ENCODE peak calls at places on chromosomes 3 and 15, in nine cellular contexts. Q is RPMI8226; U is SJSA1; F is Kasumi-1; V is occipital lobe; I is stimulated activated CD8-positive, alpha-beta memory T cell treated with anti-CD3 and anti-CD28 coated beads, Interleukin-4, amount 100 ng/mL, for 4 hours; T is central memory CD4-positive, alpha-beta T cell; C is SK-MEL-5; M is pancreas. X is an unnamed sample.
A peak's percentile ranks its signal among the peaks of the same experiment; 100 is the strongest.

GRCh38 chr3:48428863-48429415 is 947 bp downstream of the PLXNB1 start:
- DNase-seq in M (peak; percentile 78), F (no peak), I (no peak), Q (no peak), U (no peak), T (no peak), V (no peak), C (no peak), X (no peak)

GRCh38 chr15:50764331-50765201 is 940 bp downstream of the SPPL2A start:
- DNase-seq in Q (peak; percentile 73), V (no peak), F (peak; percentile 72), M (no peak), I (no peak), U (no peak), C (no peak), T (peak; percentile 12), X (no peak)

GRCh38 chr15:37015025-37015424 is 85.3 kb downstream of the MEIS2 start:
- DNase-seq in M (no peak), I (no peak), V (peak; percentile 20), T (no peak), Q (no peak), C (no peak), U (no peak), F (no peak), X (no peak)

GRCh38 chr3:140205598-140205997 is 270.6 kb downstream of the CLSTN2 start:
- DNase-seq in M (no peak), U (no peak), I (no peak), T (no peak), C (no peak), V (no peak), F (no peak), Q (no peak), X (no peak)

GRCh38 chr15:31551323-31551722 is 224.7 kb downstream of the KLF13 start:
- DNase-seq in M (no peak), V (no peak), T (no peak), Q (no peak), C (no peak), U (no peak), I (no peak), F (no peak), X (no peak)

GRCh38 chr15:31609243-31609642 is 282.6 kb downstream of the KLF13 start:
- DNase-seq in F (no peak), U (no peak), M (no peak), C (peak; percentile 6), I (no peak), Q (no peak), V (no peak), T (no peak), X (no peak)

GRCh38 chr3:144663456-144664063 is 691.9 kb downstream of the DIPK2A start:
- DNase-seq in C (no peak), F (no peak), U (no peak), V (no peak), I (no peak), Q (no peak), T (no peak), M (no peak), X (no peak)

GRCh38 chr3:49411550-49411967 is 217 bp downstream of the RHOA start:
- DNase-seq in F (no peak), U (no peak), V (peak; percentile 37), C (no peak), M (peak; percentile 79), I (peak; percentile 22), Q (peak; percentile 66), T (no peak), X (peak; percentile 48)

GRCh38 chr3:57556459-57557087 is 499 bp downstream of the PDE12 start:
- DNase-seq in F (no peak), Q (peak; percentile 40), T (no peak), I (no peak), C (no peak), V (no peak), U (peak; percentile 42), M (no peak), X (no peak)

GRCh38 chr3:135172191-135172869 is 377.3 kb downstream of the EPHB1 start:
- DNase-seq in C (no peak), Q (no peak), U (no peak), T (no peak), I (no peak), M (no peak), F (no peak), V (no peak), X (no peak)

GRCh38 chr3:140756240-140757016 is 78.6 kb downstream of the TRIM42 start:
- DNase-seq in U (no peak), C (no peak), F (no peak), I (no peak), V (no peak), M (no peak), T (no peak), Q (peak; percentile 73), X (no peak)

GRCh38 chr3:150299221-150299620 is 108.9 kb upstream of the TSC22D2 start:
- DNase-seq in F (no peak), C (peak; percentile 31), V (no peak), I (no peak), T (no peak), Q (no peak), U (peak; percentile 57), M (no peak), X (no peak)

GRCh38 chr15:51086409-51086808 is 8.3 kb downstream of the TNFAIP8L3 start:
- DNase-seq in I (no peak), T (no peak), F (no peak), C (no peak), V (no peak), Q (no peak), M (no peak), U (no peak), X (no peak)

GRCh38 chr3:30626443-30627181 is 20.2 kb downstream of the TGFBR2 start:
- DNase-seq in C (no peak), I (no peak), V (no peak), M (no peak), U (no peak), F (no peak), Q (no peak), T (no peak), X (no peak)

GRCh38 chr15:27172821-27173220 is 201.8 kb downstream of the GABRG3 start:
- DNase-seq in T (no peak), Q (no peak), V (no peak), F (no peak), C (no peak), U (no peak), M (no peak), I (no peak), X (no peak)

GRCh38 chr3:46400000-46400734 is 6.7 kb downstream of the CCR5AS start:
- DNase-seq in F (no peak), M (no peak), C (no peak), U (no peak), T (no peak), Q (no peak), V (no peak), I (no peak), X (no peak)

GRCh38 chr3:109563149-109563548 is 225.8 kb upstream of the DPPA4 start:
- DNase-seq in I (no peak), M (no peak), U (no peak), Q (no peak), V (no peak), F (peak; percentile 26), C (no peak), T (peak; percentile 56), X (no peak)

GRCh38 chr15:72724028-72724427 is 38.0 kb downstream of the BBS4 start:
- DNase-seq in Q (no peak), M (no peak), U (no peak), I (no peak), V (no peak), C (no peak), F (no peak), T (no peak), X (no peak)

GRCh38 chr15:79198461-79198860 is 84.1 kb upstream of the ANKRD34C start:
- DNase-seq in V (no peak), U (no peak), T (no peak), Q (no peak), F (no peak), I (no peak), M (no peak), C (no peak), X (no peak)

GRCh38 chr3:15339786-15340215 is 7.4 kb upstream of the SH3BP5 start:
- DNase-seq in M (no peak), T (no peak), F (no peak), C (peak; percentile 68), Q (no peak), V (no peak), U (no peak), I (no peak), X (no peak)

GRCh38 chr3:172877011-172877410 is 126.5 kb downstream of the ECT2 start:
- DNase-seq in T (no peak), M (no peak), U (no peak), Q (no peak), V (no peak), F (no peak), I (no peak), C (no peak), X (no peak)

X was measured in AML-193.